ENCODE peak calls at places on chromosome 1, in nine cellular contexts. S is ascending aorta; U is stomach; W is OCI-LY7; X is heart right ventricle; Q is psoas muscle; O is PC-3; J is H9; T is CD8-positive, alpha-beta T cell. F is an unnamed sample.

GRCh38 chr1:39080884-39081265 is 54.7 kb downstream of the NDUFS5 start:
- DNase-seq in S (no peak), U (no peak), W (no peak), X (no peak), Q (peak; percentile 35), O (no peak), J (peak; percentile 87), T (no peak), F (no peak)

GRCh38 chr1:14970115-14970798 is 183.3 kb upstream of the TMEM51 start:
- DNase-seq in S (peak; percentile 94), U (peak; percentile 51), W (peak; percentile 36), X (peak; percentile 42), Q (peak; percentile 47), O (peak; percentile 70), J (peak; percentile 54), T (no peak), F (no peak)

GRCh38 chr1:77399250-77400086 is 117.6 kb downstream of the AK5 start:
- DNase-seq in S (no peak), U (no peak), W (no peak), X (no peak), Q (no peak), O (no peak), J (no peak), T (no peak), F (no peak)

GRCh38 chr1:150387200-150387599 is 23.3 kb downstream of the RPRD2 start:
- DNase-seq in S (no peak), U (no peak), W (peak; percentile 18), X (no peak), Q (no peak), O (no peak), J (no peak), T (no peak), F (no peak)

GRCh38 chr1:27664291-27664690 is 7.7 kb downstream of the IFI6 start:
- DNase-seq in S (no peak), U (no peak), W (no peak), X (no peak), Q (peak; percentile 38), O (no peak), J (peak; percentile 54), T (no peak), F (no peak)

GRCh38 chr1:214581785-214582184 is 21.2 kb upstream of the CENPF start:
- DNase-seq in S (no peak), U (no peak), W (no peak), X (no peak), Q (peak; percentile 49), O (peak; percentile 99), J (no peak), T (no peak), F (no peak)

GRCh38 chr1:29998686-29999085 is 724.7 kb downstream of the MATN1 start:
- DNase-seq in S (no peak), U (no peak), W (no peak), X (no peak), Q (no peak), O (no peak), J (no peak), T (no peak), F (no peak)

GRCh38 chr1:218467101-218467728 is 122.1 kb downstream of the TGFB2 start:
- DNase-seq in S (no peak), U (no peak), W (no peak), X (no peak), Q (no peak), O (no peak), J (no peak), T (no peak), F (no peak)

GRCh38 chr1:84939151-84939550 is 46.1 kb upstream of the LPAR3 start:
- DNase-seq in S (no peak), U (no peak), W (no peak), X (no peak), Q (no peak), O (peak; percentile 10), J (no peak), T (no peak), F (no peak)

GRCh38 chr1:227124461-227124860 is 184.4 kb downstream of the COQ8A start:
- DNase-seq in S (no peak), U (no peak), W (no peak), X (no peak), Q (no peak), O (no peak), J (no peak), T (no peak), F (no peak)

GRCh38 chr1:185971688-185972087 is 237.5 kb downstream of the HMCN1 start:
- DNase-seq in S (no peak), U (no peak), W (no peak), X (no peak), Q (no peak), O (peak; percentile 60), J (no peak), T (no peak), F (no peak)

GRCh38 chr1:35047188-35047858 is 15.6 kb upstream of the ZMYM6 start:
- DNase-seq in S (no peak), U (no peak), W (no peak), X (no peak), Q (no peak), O (peak; percentile 64), J (no peak), T (no peak), F (no peak)

GRCh38 chr1:224292419-224292818 is 37.6 kb downstream of the NVL start:
- DNase-seq in S (no peak), U (no peak), W (no peak), X (no peak), Q (no peak), O (peak; percentile 95), J (no peak), T (no peak), F (no peak)

GRCh38 chr1:15538750-15539149 is 12.1 kb downstream of the DNAJC16 start:
- DNase-seq in S (no peak), U (no peak), W (no peak), X (no peak), Q (no peak), O (no peak), J (no peak), T (no peak), F (no peak)

GRCh38 chr1:196178083-196178635 is 430.1 kb downstream of the KCNT2 start:
- DNase-seq in S (no peak), U (no peak), W (no peak), X (no peak), Q (no peak), O (no peak), J (no peak), T (no peak), F (no peak)

GRCh38 chr1:196181594-196181878 is 426.7 kb downstream of the KCNT2 start:
- DNase-seq in S (no peak), U (no peak), W (no peak), X (no peak), Q (no peak), O (no peak), J (no peak), T (no peak), F (no peak)

DNA sequence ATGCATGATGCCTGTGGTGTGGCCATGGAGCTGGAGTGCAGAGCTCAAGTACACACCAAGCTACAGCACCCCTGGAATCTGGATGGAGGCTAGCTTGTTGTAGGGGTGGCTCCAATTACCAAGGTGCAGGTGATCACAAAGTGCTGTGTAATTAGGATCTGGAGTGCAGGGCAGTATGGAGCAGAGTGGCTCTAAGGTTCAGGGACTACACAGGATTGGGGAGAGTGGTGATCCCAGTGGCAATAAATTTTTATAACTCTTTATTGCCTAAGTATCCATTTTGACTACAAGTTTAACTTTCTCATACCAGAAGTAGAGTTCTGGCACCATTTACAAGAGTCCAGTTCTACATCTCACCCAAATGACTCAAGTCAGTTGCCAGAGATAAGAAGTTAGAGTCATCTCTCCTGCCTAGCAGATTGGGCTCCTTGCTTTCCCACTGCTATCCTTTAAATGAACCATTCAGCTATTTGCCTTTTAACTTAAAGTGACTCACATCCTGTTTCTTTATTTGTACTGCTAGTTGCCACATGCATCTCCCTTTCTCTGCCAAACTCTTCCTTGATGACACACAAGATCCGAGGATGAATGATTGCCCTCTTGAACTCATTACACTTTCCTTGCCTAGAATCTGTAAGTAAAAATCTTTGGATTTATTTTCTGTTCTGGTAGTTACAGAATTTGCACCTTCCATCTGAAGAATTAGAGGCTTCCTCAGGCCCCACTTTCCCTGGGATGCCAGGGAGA is 427.2 kb downstream of the KCNT2 start:
- DNase-seq in S (no peak), U (no peak), W (no peak), X (no peak), Q (no peak), O (peak; percentile 83), J (no peak), T (no peak), F (no peak)
- H3K27ac ChIP-seq in S (no peak overlapping the region), U (no peak overlapping the region), W (no peak overlapping the region), X (no peak overlapping the region), Q (no peak overlapping the region), O (peak overlapping the region; percentile 85), J (no peak overlapping the region), T (no peak overlapping the region), F (no peak overlapping the region)

GRCh38 chr1:51237714-51238403 is 1.8 kb downstream of the RNF11 start:
- DNase-seq in S (no peak), U (no peak), W (no peak), X (no peak), Q (no peak), O (peak; percentile 52), J (no peak), T (no peak), F (no peak)
- H3K4me1 ChIP-seq in S (no peaks in the 10 kb centered on the region), U (peaks cover 70% of the 10 kb centered on the region), W (peaks cover 20% of the 10 kb centered on the region), X (peaks cover 37% of the 10 kb centered on the region), Q (peaks cover 46% of the 10 kb centered on the region), O (peaks cover 23% of the 10 kb centered on the region), J (no peaks in the 10 kb centered on the region), T (peaks cover 45% of the 10 kb centered on the region), F (peaks cover 27% of the 10 kb centered on the region)

DNA sequence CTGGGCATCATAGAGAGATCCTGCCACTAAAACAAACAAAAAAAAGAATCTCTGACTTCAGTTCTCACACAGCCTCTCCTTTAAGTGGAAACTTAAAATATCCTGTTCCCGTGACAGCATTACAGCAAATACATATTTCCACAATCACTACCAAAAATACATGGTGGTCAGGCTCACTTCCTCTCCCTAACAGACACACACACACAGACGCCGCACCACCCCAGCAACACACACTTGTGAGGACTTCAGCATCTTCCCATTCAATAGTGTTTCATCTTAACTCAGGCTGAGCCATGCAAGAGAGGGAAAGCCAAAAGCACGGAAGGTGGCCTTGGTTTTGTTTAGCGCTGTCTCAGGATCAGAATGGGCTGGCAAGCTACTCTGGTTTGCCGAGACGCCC is 21.9 kb downstream of the KIAA1614 start:
- DNase-seq in S (no peak), U (no peak), W (peak; percentile 38), X (no peak), Q (no peak), O (no peak), J (no peak), T (no peak), F (no peak)
- TF ChIP-seq CTCF in S (no peak), U (no peak), W (no peak), X (no peak), Q (no peak), O (no peak), J (no peak), T (no peak), F (no peak)

DNA sequence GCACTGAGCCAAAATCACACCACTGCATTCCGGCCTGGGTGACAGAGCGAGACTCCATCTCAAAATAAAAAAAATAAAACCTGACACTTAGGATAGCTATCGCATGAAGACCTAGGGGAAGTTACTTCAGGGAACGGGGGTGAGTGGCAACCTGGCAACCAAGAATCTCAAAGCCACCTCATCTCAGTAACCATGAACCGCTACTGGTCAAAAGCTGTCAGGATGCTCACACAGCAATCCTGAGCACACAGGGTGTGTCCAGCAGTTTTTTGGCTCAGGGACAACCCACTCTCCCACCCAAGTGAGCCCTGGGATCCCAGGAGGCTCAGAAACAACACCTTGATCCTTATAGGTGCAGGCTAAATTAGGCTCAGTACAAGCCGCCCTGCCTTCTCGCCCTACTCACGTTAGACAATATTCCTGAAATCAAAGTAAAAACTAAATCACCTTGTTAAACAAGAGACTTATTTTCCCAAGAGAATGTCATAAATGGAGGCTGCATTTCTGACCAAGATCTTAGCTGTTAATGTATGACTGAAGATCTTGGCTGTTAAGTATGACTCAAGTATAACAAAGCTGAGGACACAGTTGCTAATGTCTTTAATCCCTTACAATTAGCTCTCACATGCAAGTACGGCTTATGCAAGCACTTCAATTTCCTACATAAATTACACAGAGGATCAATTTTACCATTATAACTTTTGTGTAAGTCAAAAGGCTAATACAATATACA is 48.3 kb upstream of the NADK start:
- DNase-seq in S (no peak), U (no peak), W (no peak), X (no peak), Q (no peak), O (no peak), J (no peak), T (no peak), F (no peak)
- H3K27ac ChIP-seq in S (no peak overlapping the region), U (no peak overlapping the region), W (peak overlapping the region; percentile 26), X (no peak overlapping the region), Q (no peak overlapping the region), O (no peak overlapping the region), J (no peak overlapping the region), T (no peak overlapping the region), F (no peak overlapping the region)